ENCODE peak calls at places on chromosomes 2 and 18, in seven cellular contexts. Z, D, J, R, F, G and C are unnamed samples.

GRCh38 chr2:173523497-173523896 is 168.8 kb downstream of the CDCA7 start:
- DNase-seq in F (no peak), G (no peak), Z (no peak), R (no peak), D (no peak), J (no peak), C (no peak)

GRCh38 chr2:144663217-144663616 is 143.3 kb upstream of the ZEB2 start:
- DNase-seq in J (no peak), G (no peak), F (no peak), R (no peak), Z (no peak), D (no peak), C (no peak)

GRCh38 chr2:240133401-240133800 is 2.7 kb downstream of the COPS9 start:
- DNase-seq in J (no peak), F (peak; percentile 12), Z (peak; percentile 13), R (peak; percentile 23), D (peak; percentile 6), G (no peak), C (no peak)

GRCh38 chr18:33051397-33051796 is 278.6 kb upstream of the KLHL14 start:
- DNase-seq in D (no peak), F (no peak), J (no peak), Z (no peak), R (no peak), G (peak; percentile 54), C (no peak)

GRCh38 chr2:237943395-237944094 is 23.3 kb upstream of the UBE2F start:
- DNase-seq in F (no peak), R (no peak), J (no peak), G (no peak), D (no peak), Z (no peak), C (no peak)

GRCh38 chr2:238285653-238286082 is 2.7 kb downstream of the PER2 start:
- DNase-seq in F (peak; percentile 87), G (no peak), J (no peak), Z (peak; percentile 48), D (no peak), R (peak; percentile 78), C (peak; percentile 97)

GRCh38 chr2:173076557-173077345 is 1.1 kb downstream of the MAP3K20 start:
- DNase-seq in G (peak; percentile 79), D (peak; percentile 47), R (peak; percentile 78), J (no peak), Z (no peak), F (peak; percentile 68), C (no peak)

GRCh38 chr2:10277293-10278028 is 25.2 kb upstream of the HPCAL1 start:
- DNase-seq in R (no peak), D (no peak), Z (no peak), G (no peak), F (peak; percentile 37), J (no peak), C (no peak)

GRCh38 chr2:18754286-18754685 is 164.9 kb upstream of the NT5C1B start:
- DNase-seq in F (no peak), J (no peak), G (no peak), D (no peak), Z (no peak), R (no peak), C (no peak)

GRCh38 chr2:149679286-149679685 is 91.7 kb upstream of the MMADHC start:
- DNase-seq in D (no peak), Z (no peak), G (no peak), R (no peak), J (no peak), F (no peak), C (no peak)

GRCh38 chr18:62660741-62661140 is 54.6 kb upstream of the PHLPP1 start:
- DNase-seq in R (peak; percentile 3), F (no peak), D (no peak), G (no peak), J (no peak), Z (no peak), C (no peak)

GRCh38 chr2:167289651-167290410 is 401.6 kb downstream of the XIRP2 start:
- DNase-seq in G (no peak), R (no peak), J (no peak), F (no peak), Z (no peak), D (no peak), C (no peak)

GRCh38 chr2:64133828-64134227 is 10.4 kb downstream of the PELI1 start:
- DNase-seq in R (no peak), F (no peak), Z (no peak), D (no peak), J (no peak), G (peak; percentile 41), C (no peak)

GRCh38 chr18:63098014-63098981 is 221.3 kb downstream of the BCL2 start:
- DNase-seq in J (no peak), G (no peak), Z (no peak), D (no peak), F (no peak), R (no peak), C (no peak)

GRCh38 chr2:26942543-26943295 is 27.7 kb upstream of the MAPRE3 start:
- DNase-seq in D (peak; percentile 65), Z (peak; percentile 86), J (peak; percentile 50), G (peak; percentile 46), F (peak; percentile 76), R (peak; percentile 94), C (peak; percentile 75)

GRCh38 chr2:28366496-28367282 is 26.0 kb upstream of the FOSL2 start:
- DNase-seq in Z (no peak), G (peak; percentile 53), J (no peak), R (no peak), F (no peak), D (no peak), C (no peak)

GRCh38 chr2:54570925-54571694 is 115.0 kb downstream of the SPTBN1 start:
- DNase-seq in R (no peak), J (no peak), F (peak; percentile 66), D (no peak), G (peak; percentile 84), Z (no peak), C (no peak)

GRCh38 chr2:27807476-27807875 is 36.0 kb downstream of the MRPL33 start:
- DNase-seq in Z (peak; percentile 42), J (peak; percentile 19), F (peak; percentile 49), R (peak; percentile 80), D (no peak), G (peak; percentile 57), C (no peak)

GRCh38 chr2:134536312-134536711 is 182.5 kb downstream of the TMEM163 start:
- DNase-seq in R (no peak), D (no peak), J (no peak), G (no peak), Z (no peak), F (no peak), C (no peak)

GRCh38 chr2:197028230-197028629 is 101.7 kb upstream of the PGAP1 start:
- DNase-seq in R (no peak), D (no peak), J (peak; percentile 73), Z (no peak), G (peak; percentile 80), F (no peak), C (no peak)

GRCh38 chr18:78511666-78512065 is 468.0 kb upstream of the SALL3 start:
- DNase-seq in F (no peak), D (no peak), J (no peak), R (no peak), G (no peak), Z (no peak), C (peak; percentile 55)

GRCh38 chr18:70221911-70222278 is 16.4 kb upstream of the RTTN start:
- DNase-seq in G (no peak), Z (no peak), J (no peak), F (no peak), R (no peak), D (no peak), C (no peak)

DNA sequence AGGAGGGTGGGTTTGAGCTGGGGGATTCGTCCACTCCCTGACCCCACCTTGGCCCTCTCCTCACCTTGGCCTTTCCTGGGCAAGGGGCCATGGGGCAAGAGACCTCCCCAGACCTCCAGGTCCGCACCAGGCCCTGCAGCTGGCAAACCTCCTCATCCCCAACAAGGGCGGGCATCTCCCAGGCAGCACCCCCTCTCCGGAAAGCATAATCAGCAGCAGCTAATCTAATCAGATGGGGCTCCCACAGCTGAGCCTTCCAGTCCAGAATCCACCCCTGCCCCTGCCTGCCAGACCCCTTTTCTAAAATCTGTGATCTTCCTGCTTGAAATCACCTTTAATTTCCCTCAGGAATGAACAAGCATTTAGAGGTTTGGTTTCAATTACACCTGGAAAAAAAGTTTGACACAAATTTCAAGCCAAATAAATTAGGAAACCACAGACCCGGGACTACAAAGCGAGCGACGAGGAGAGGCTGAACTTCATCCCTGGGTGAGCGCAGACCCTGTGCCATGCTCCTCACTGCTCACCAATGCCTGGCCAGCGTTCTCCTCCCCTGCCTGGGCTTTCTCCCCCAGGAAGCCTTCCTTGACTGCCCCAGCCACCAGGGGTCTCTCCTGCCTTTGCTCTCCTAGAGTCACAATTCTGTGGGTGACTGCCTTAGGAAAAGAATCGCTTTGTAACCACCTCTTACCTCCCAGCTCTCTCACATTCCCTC is 143.0 kb upstream of the MYCN start:
- DNase-seq in G (no peak), F (no peak), R (peak; percentile 85), J (no peak), D (no peak), Z (peak; percentile 77), C (no peak)
- TF ChIP-seq CTCF in G (no peak), F (no peak), R (peak; percentile 74), J (peak; percentile 28), D (no peak), Z (peak; percentile 80), C (no peak)

DNA sequence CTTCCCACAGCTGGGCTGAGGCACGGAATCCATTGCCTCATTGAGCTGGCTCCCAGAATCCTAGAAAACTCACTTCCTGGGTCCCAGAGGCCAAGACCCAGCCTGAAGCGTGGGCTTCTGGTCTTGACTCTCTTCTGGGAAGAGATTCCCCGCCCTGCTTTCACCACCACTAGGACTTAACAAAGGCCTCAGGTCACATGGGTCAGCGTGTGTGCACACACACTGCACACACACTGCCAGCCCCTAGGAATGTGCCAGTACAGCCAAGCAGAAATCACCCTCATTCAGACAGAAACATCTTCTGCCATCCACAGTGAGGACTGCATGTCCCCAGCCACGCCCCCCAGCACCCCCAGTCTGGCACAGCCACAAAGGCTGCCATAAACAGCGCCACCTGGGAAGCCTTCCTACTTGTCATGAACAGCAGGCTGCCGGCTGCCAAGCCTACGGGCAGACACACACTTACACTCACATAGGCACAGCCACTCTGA is 165.7 kb downstream of the TNS1 start:
- DNase-seq in D (no peak), F (peak; percentile 86), G (no peak), R (peak; percentile 86), Z (peak; percentile 75), J (peak; percentile 42), C (peak; percentile 95)
- H3K4me1 ChIP-seq in D (peaks cover 78% of the 10 kb centered on the region), F (peaks cover 85% of the 10 kb centered on the region), G (no peaks in the 10 kb centered on the region), R (peaks cover 3% of the 10 kb centered on the region), Z (no peaks in the 10 kb centered on the region), J (peaks cover 9% of the 10 kb centered on the region), C (peaks cover 5% of the 10 kb centered on the region)

DNA sequence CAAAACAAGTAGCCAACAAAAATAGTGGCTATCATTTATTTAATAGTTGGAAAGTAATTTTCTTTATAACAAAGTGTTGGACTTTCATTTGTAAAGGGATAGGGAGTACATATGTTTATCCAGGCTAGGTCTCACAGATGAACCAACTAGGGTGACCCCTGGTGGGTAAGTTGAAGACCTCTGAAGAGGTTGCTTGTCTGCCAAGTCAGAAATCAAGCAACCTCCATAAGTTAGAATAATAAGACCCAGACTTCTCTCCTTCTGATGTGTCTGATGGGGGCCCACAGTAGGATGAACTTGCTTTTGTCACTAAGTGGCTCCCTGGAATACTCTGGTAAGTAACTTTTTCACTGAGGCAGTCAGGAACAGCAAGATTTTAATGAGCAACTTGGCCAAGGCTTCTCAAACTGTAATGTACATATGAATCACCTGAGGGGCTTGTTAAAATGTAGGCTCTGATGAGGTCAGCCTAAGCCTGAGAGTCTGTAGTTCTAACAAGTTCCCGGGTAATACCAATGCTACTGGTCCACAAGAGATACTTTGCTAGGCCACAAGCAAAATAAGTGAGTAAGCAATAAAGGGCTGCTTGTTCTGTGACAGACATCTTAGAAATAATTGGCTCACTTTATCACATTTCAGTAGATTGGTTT is 319.6 kb downstream of the PIK3C3 start:
- DNase-seq in F (no peak), G (no peak), D (no peak), J (no peak), Z (peak; percentile 31), R (peak; percentile 62), C (no peak)
- TF ChIP-seq CTCF in F (no peak), G (no peak), D (no peak), J (no peak), Z (peak; percentile 61), R (peak; percentile 76), C (no peak)

GRCh38 chr2:128376241-128377041 is 57.8 kb upstream of the HS6ST1 start:
- DNase-seq in G (no peak), F (peak; percentile 39), D (no peak), R (no peak), Z (no peak), J (no peak), C (no peak)
- H3K4me1 ChIP-seq in G (no peaks in the 10 kb centered on the region), F (peaks cover 65% of the 10 kb centered on the region), D (no peaks in the 10 kb centered on the region), R (peaks cover 28% of the 10 kb centered on the region), Z (no peaks in the 10 kb centered on the region), J (peaks cover 6% of the 10 kb centered on the region), C (peaks cover 39% of the 10 kb centered on the region)